ENCODE peak calls at places on chromosome 5, in five cellular contexts. V, R, I, C and T are unnamed samples.

GRCh38 chr5:95285406-95285761 is 490 bp upstream of the MCTP1 start:
- DNase-seq in V (no peak), R (no peak), I (no peak), C (peak), T (no peak)

GRCh38 chr5:8418049-8418426 is 549.1 kb downstream of the MTRR start:
- DNase-seq in V (no peak), R (no peak), I (no peak), C (no peak), T (no peak)

GRCh38 chr5:39608024-39608423 is 183.2 kb upstream of the DAB2 start:
- DNase-seq in V (no peak), R (no peak), I (no peak), C (no peak), T (no peak)

GRCh38 chr5:160173-160510 is 31.2 kb upstream of the LRRC14B start:
- DNase-seq in V (no peak), R (no peak), I (no peak), C (peak), T (peak)

GRCh38 chr5:85843535-85843934 is 774.2 kb upstream of the COX7C start:
- DNase-seq in V (no peak), R (no peak), I (no peak), C (no peak), T (no peak)

GRCh38 chr5:132227235-132227484 is 493 bp downstream of the P4HA2 start:
- DNase-seq in V (no peak), R (no peak), I (no peak), C (no peak), T (no peak)

GRCh38 chr5:115801984-115802383 is 14.5 kb downstream of the CDO1 start:
- DNase-seq in V (no peak), R (no peak), I (no peak), C (no peak), T (no peak)

GRCh38 chr5:143536364-143536763 is 132.9 kb upstream of the NR3C1 start:
- DNase-seq in V (no peak), R (peak), I (no peak), C (peak), T (no peak)

GRCh38 chr5:10726179-10726912 is 34.7 kb downstream of the DAP start:
- DNase-seq in V (no peak), R (no peak), I (no peak), C (no peak), T (no peak)

GRCh38 chr5:175195698-175196656 is 248.0 kb downstream of the DRD1 start:
- DNase-seq in V (no peak), R (peak), I (no peak), C (no peak), T (no peak)

GRCh38 chr5:172979778-172980177 is 3.8 kb upstream of the ATP6V0E1 start:
- DNase-seq in V (no peak), R (no peak), I (no peak), C (no peak), T (no peak)

GRCh38 chr5:85651744-85652143 is 966.0 kb upstream of the COX7C start:
- DNase-seq in V (no peak), R (no peak), I (no peak), C (no peak), T (no peak)

GRCh38 chr5:161064800-161065199 is 212.8 kb upstream of the ATP10B start:
- DNase-seq in V (no peak), R (no peak), I (no peak), C (no peak), T (no peak)

GRCh38 chr5:140678993-140679392 is 5.6 kb upstream of the DND1 start:
- DNase-seq in V (no peak), R (no peak), I (no peak), C (no peak), T (no peak)

GRCh38 chr5:124801551-124801950 is 55.1 kb upstream of the ZNF608 start:
- DNase-seq in V (no peak), R (no peak), I (no peak), C (no peak), T (no peak)